ENCODE peak calls at places on chromosomes 3 and 15, in five cellular contexts. One of them, this sample, is unnamed.

GRCh38 chr15:40291088-40291574 is 8.3 kb upstream of the ANKRD63 start:
- DNase-seq in HFF-Myc: no peak
- DNase-seq in kidney tubule cell: peak; percentile 56
- DNase-seq in CD8-positive, alpha-beta memory T cell: no peak
- DNase-seq in GM13977: no peak
- DNase-seq in this sample: no peak

GRCh38 chr3:120147072-120147871 is 53.0 kb upstream of the GSK3B start:
- DNase-seq in HFF-Myc: no peak
- DNase-seq in kidney tubule cell: no peak
- DNase-seq in CD8-positive, alpha-beta memory T cell: peak; percentile 70
- DNase-seq in GM13977: peak; percentile 34
- DNase-seq in this sample: peak; percentile 37

GRCh38 chr3:143658869-143659268 is 189.4 kb downstream of the SLC9A9 start:
- DNase-seq in HFF-Myc: no peak
- DNase-seq in kidney tubule cell: peak; percentile 52
- DNase-seq in CD8-positive, alpha-beta memory T cell: no peak
- DNase-seq in GM13977: no peak
- DNase-seq in this sample: no peak

GRCh38 chr3:50237754-50238548 is 1.9 kb downstream of the GNAI2 start:
- DNase-seq in HFF-Myc: no peak
- DNase-seq in kidney tubule cell: peak; percentile 91
- DNase-seq in CD8-positive, alpha-beta memory T cell: peak; percentile 91
- DNase-seq in GM13977: peak; percentile 90
- DNase-seq in this sample: peak; percentile 85

GRCh38 chr3:195177432-195178123 is 93.4 kb downstream of the XXYLT1 start:
- DNase-seq in HFF-Myc: no peak
- DNase-seq in kidney tubule cell: no peak
- DNase-seq in CD8-positive, alpha-beta memory T cell: no peak
- DNase-seq in GM13977: no peak
- DNase-seq in this sample: no peak

GRCh38 chr3:54164192-54164975 is 42.0 kb downstream of the CACNA2D3 start:
- DNase-seq in HFF-Myc: no peak
- DNase-seq in kidney tubule cell: no peak
- DNase-seq in CD8-positive, alpha-beta memory T cell: no peak
- DNase-seq in GM13977: no peak
- DNase-seq in this sample: no peak

GRCh38 chr15:89654847-89655805 is at the start of gene KIF7:
- DNase-seq in HFF-Myc: no peak
- DNase-seq in kidney tubule cell: peak; percentile 16
- DNase-seq in CD8-positive, alpha-beta memory T cell: peak; percentile 31
- DNase-seq in GM13977: peak; percentile 85
- DNase-seq in this sample: peak; percentile 38

GRCh38 chr3:50210510-50211367 is 5.7 kb downstream of the SLC38A3 start:
- DNase-seq in HFF-Myc: no peak
- DNase-seq in kidney tubule cell: no peak
- DNase-seq in CD8-positive, alpha-beta memory T cell: no peak
- DNase-seq in GM13977: no peak
- DNase-seq in this sample: no peak

GRCh38 chr3:38627956-38628355 is 21.5 kb downstream of the SCN5A start:
- DNase-seq in HFF-Myc: no peak
- DNase-seq in kidney tubule cell: no peak
- DNase-seq in CD8-positive, alpha-beta memory T cell: no peak
- DNase-seq in GM13977: peak; percentile 60
- DNase-seq in this sample: no peak

GRCh38 chr3:128971421-128971820 is 22.5 kb downstream of the CFAP92 start:
- DNase-seq in HFF-Myc: no peak
- DNase-seq in kidney tubule cell: no peak
- DNase-seq in CD8-positive, alpha-beta memory T cell: no peak
- DNase-seq in GM13977: no peak
- DNase-seq in this sample: no peak

GRCh38 chr3:48268381-48268935 is 27.6 kb downstream of the ZNF589 start:
- DNase-seq in HFF-Myc: no peak
- DNase-seq in kidney tubule cell: peak; percentile 29
- DNase-seq in CD8-positive, alpha-beta memory T cell: peak; percentile 86
- DNase-seq in GM13977: peak; percentile 49
- DNase-seq in this sample: no peak

GRCh38 chr3:64889991-64890390 is 202.2 kb upstream of the ADAMTS9 start:
- DNase-seq in HFF-Myc: no peak
- DNase-seq in kidney tubule cell: no peak
- DNase-seq in CD8-positive, alpha-beta memory T cell: no peak
- DNase-seq in GM13977: no peak
- DNase-seq in this sample: no peak

This sample was measured in immature natural killer cell.